ENCODE peak calls at places on chromosomes 16 and 17, in nine cellular contexts. One of them, this sample, is unnamed.

GRCh38 chr17:28343491-28343932 is 8.0 kb downstream of the TNFAIP1 start:
- DNase-seq in fibroblast of lung: no peak
- DNase-seq in GM23338: no peak
- DNase-seq in CD4-positive, alpha-beta T cell: no peak
- DNase-seq in transverse colon: no peak
- DNase-seq in IMR-90: no peak
- DNase-seq in effector memory CD4-positive, alpha-beta T cell: no peak
- DNase-seq in upper lobe of right lung: no peak
- DNase-seq in cardiac muscle cell: no peak
- DNase-seq in this sample: no peak

GRCh38 chr17:59129814-59130213 is 23.1 kb upstream of the TRIM37 start:
- DNase-seq in GM23338: no peak
- DNase-seq in CD4-positive, alpha-beta T cell: no peak
- DNase-seq in upper lobe of right lung: no peak
- DNase-seq in cardiac muscle cell: no peak
- DNase-seq in fibroblast of lung: no peak
- DNase-seq in transverse colon: no peak
- DNase-seq in effector memory CD4-positive, alpha-beta T cell: no peak
- DNase-seq in IMR-90: no peak
- DNase-seq in this sample: no peak

GRCh38 chr17:27494192-27495091 is 38.2 kb downstream of the KSR1 start:
- DNase-seq in effector memory CD4-positive, alpha-beta T cell: no peak
- DNase-seq in transverse colon: peak
- DNase-seq in cardiac muscle cell: peak
- DNase-seq in GM23338: peak
- DNase-seq in CD4-positive, alpha-beta T cell: no peak
- DNase-seq in fibroblast of lung: peak
- DNase-seq in IMR-90: peak
- DNase-seq in upper lobe of right lung: peak
- DNase-seq in this sample: peak

GRCh38 chr16:73010150-73010676 is 37.7 kb downstream of the ZFHX3 start:
- DNase-seq in GM23338: no peak
- DNase-seq in upper lobe of right lung: peak
- DNase-seq in CD4-positive, alpha-beta T cell: no peak
- DNase-seq in fibroblast of lung: no peak
- DNase-seq in cardiac muscle cell: no peak
- DNase-seq in transverse colon: no peak
- DNase-seq in effector memory CD4-positive, alpha-beta T cell: no peak
- DNase-seq in IMR-90: no peak
- DNase-seq in this sample: no peak

GRCh38 chr16:1989209-1989825 is 453 bp upstream of the SYNGR3 start:
- DNase-seq in effector memory CD4-positive, alpha-beta T cell: no peak
- DNase-seq in CD4-positive, alpha-beta T cell: no peak
- DNase-seq in IMR-90: no peak
- DNase-seq in cardiac muscle cell: no peak
- DNase-seq in upper lobe of right lung: no peak
- DNase-seq in fibroblast of lung: no peak
- DNase-seq in GM23338: peak
- DNase-seq in transverse colon: no peak
- DNase-seq in this sample: no peak

GRCh38 chr16:27774779-27775178 is 224.8 kb downstream of the KATNIP start:
- DNase-seq in fibroblast of lung: no peak
- DNase-seq in effector memory CD4-positive, alpha-beta T cell: no peak
- DNase-seq in upper lobe of right lung: no peak
- DNase-seq in GM23338: no peak
- DNase-seq in IMR-90: no peak
- DNase-seq in CD4-positive, alpha-beta T cell: no peak
- DNase-seq in cardiac muscle cell: no peak
- DNase-seq in transverse colon: no peak
- DNase-seq in this sample: no peak

GRCh38 chr16:85898521-85899442 is at the start of gene IRF8:
- DNase-seq in effector memory CD4-positive, alpha-beta T cell: peak
- DNase-seq in transverse colon: peak
- DNase-seq in upper lobe of right lung: peak
- DNase-seq in fibroblast of lung: peak
- DNase-seq in GM23338: peak
- DNase-seq in IMR-90: no peak
- DNase-seq in CD4-positive, alpha-beta T cell: peak
- DNase-seq in cardiac muscle cell: peak
- DNase-seq in this sample: peak

GRCh38 chr16:775236-775796 is 12.9 kb downstream of the RPUSD1 start:
- DNase-seq in fibroblast of lung: no peak
- DNase-seq in transverse colon: no peak
- DNase-seq in IMR-90: no peak
- DNase-seq in CD4-positive, alpha-beta T cell: no peak
- DNase-seq in GM23338: no peak
- DNase-seq in effector memory CD4-positive, alpha-beta T cell: no peak
- DNase-seq in upper lobe of right lung: no peak
- DNase-seq in cardiac muscle cell: no peak
- DNase-seq in this sample: no peak

GRCh38 chr17:66493283-66494019 is 191.0 kb downstream of the PRKCA start:
- DNase-seq in GM23338: no peak
- DNase-seq in fibroblast of lung: peak
- DNase-seq in CD4-positive, alpha-beta T cell: no peak
- DNase-seq in IMR-90: peak
- DNase-seq in upper lobe of right lung: no peak
- DNase-seq in effector memory CD4-positive, alpha-beta T cell: no peak
- DNase-seq in cardiac muscle cell: no peak
- DNase-seq in transverse colon: no peak
- DNase-seq in this sample: no peak

GRCh38 chr17:31572341-31572740 is 180.9 kb downstream of the RAB11FIP4 start:
- DNase-seq in GM23338: no peak
- DNase-seq in IMR-90: no peak
- DNase-seq in effector memory CD4-positive, alpha-beta T cell: no peak
- DNase-seq in CD4-positive, alpha-beta T cell: no peak
- DNase-seq in upper lobe of right lung: no peak
- DNase-seq in fibroblast of lung: no peak
- DNase-seq in transverse colon: no peak
- DNase-seq in cardiac muscle cell: no peak
- DNase-seq in this sample: no peak

GRCh38 chr16:50270510-50271147 is 4.3 kb downstream of the ADCY7 start:
- DNase-seq in fibroblast of lung: no peak
- DNase-seq in cardiac muscle cell: no peak
- DNase-seq in IMR-90: no peak
- DNase-seq in CD4-positive, alpha-beta T cell: no peak
- DNase-seq in effector memory CD4-positive, alpha-beta T cell: no peak
- DNase-seq in upper lobe of right lung: peak
- DNase-seq in GM23338: no peak
- DNase-seq in transverse colon: no peak
- DNase-seq in this sample: peak

GRCh38 chr16:59886021-59886420 is 1151.9 kb upstream of the GOT2 start:
- DNase-seq in effector memory CD4-positive, alpha-beta T cell: no peak
- DNase-seq in cardiac muscle cell: no peak
- DNase-seq in GM23338: no peak
- DNase-seq in CD4-positive, alpha-beta T cell: no peak
- DNase-seq in IMR-90: peak
- DNase-seq in fibroblast of lung: peak
- DNase-seq in upper lobe of right lung: no peak
- DNase-seq in transverse colon: no peak
- DNase-seq in this sample: peak

GRCh38 chr16:70746040-70746707 is 54.8 kb downstream of the VAC14 start:
- DNase-seq in GM23338: no peak
- DNase-seq in fibroblast of lung: peak
- DNase-seq in transverse colon: peak
- DNase-seq in CD4-positive, alpha-beta T cell: no peak
- DNase-seq in IMR-90: peak
- DNase-seq in upper lobe of right lung: peak
- DNase-seq in cardiac muscle cell: no peak
- DNase-seq in effector memory CD4-positive, alpha-beta T cell: no peak
- DNase-seq in this sample: peak

GRCh38 chr17:52762147-52762793 is 603.8 kb upstream of the CA10 start:
- DNase-seq in CD4-positive, alpha-beta T cell: no peak
- DNase-seq in effector memory CD4-positive, alpha-beta T cell: no peak
- DNase-seq in upper lobe of right lung: no peak
- DNase-seq in GM23338: peak
- DNase-seq in transverse colon: no peak
- DNase-seq in IMR-90: no peak
- DNase-seq in cardiac muscle cell: no peak
- DNase-seq in fibroblast of lung: no peak
- DNase-seq in this sample: no peak

GRCh38 chr16:88497561-88498420 is 44.7 kb downstream of the ZFPM1 start:
- DNase-seq in cardiac muscle cell: peak
- DNase-seq in fibroblast of lung: peak
- DNase-seq in GM23338: no peak
- DNase-seq in CD4-positive, alpha-beta T cell: no peak
- DNase-seq in effector memory CD4-positive, alpha-beta T cell: no peak
- DNase-seq in transverse colon: no peak
- DNase-seq in IMR-90: peak
- DNase-seq in upper lobe of right lung: no peak
- DNase-seq in this sample: no peak

GRCh38 chr17:45923511-45924268 is 29.3 kb downstream of the MAPT start:
- DNase-seq in cardiac muscle cell: no peak
- DNase-seq in GM23338: no peak
- DNase-seq in fibroblast of lung: no peak
- DNase-seq in IMR-90: peak
- DNase-seq in CD4-positive, alpha-beta T cell: no peak
- DNase-seq in transverse colon: no peak
- DNase-seq in upper lobe of right lung: no peak
- DNase-seq in effector memory CD4-positive, alpha-beta T cell: no peak
- DNase-seq in this sample: no peak

GRCh38 chr17:50363217-50364060 is 9.5 kb downstream of the MRPL27 start:
- DNase-seq in CD4-positive, alpha-beta T cell: no peak
- DNase-seq in IMR-90: peak
- DNase-seq in effector memory CD4-positive, alpha-beta T cell: no peak
- DNase-seq in GM23338: peak
- DNase-seq in transverse colon: no peak
- DNase-seq in fibroblast of lung: peak
- DNase-seq in upper lobe of right lung: no peak
- DNase-seq in cardiac muscle cell: peak
- DNase-seq in this sample: peak

GRCh38 chr17:51913491-51913890 is 245.0 kb downstream of the CA10 start:
- DNase-seq in fibroblast of lung: no peak
- DNase-seq in CD4-positive, alpha-beta T cell: no peak
- DNase-seq in cardiac muscle cell: no peak
- DNase-seq in effector memory CD4-positive, alpha-beta T cell: no peak
- DNase-seq in transverse colon: no peak
- DNase-seq in upper lobe of right lung: no peak
- DNase-seq in GM23338: no peak
- DNase-seq in IMR-90: no peak
- DNase-seq in this sample: no peak

GRCh38 chr16:66103245-66103644 is 263.2 kb upstream of the CDH5 start:
- DNase-seq in transverse colon: no peak
- DNase-seq in upper lobe of right lung: no peak
- DNase-seq in cardiac muscle cell: peak
- DNase-seq in IMR-90: peak
- DNase-seq in CD4-positive, alpha-beta T cell: no peak
- DNase-seq in effector memory CD4-positive, alpha-beta T cell: no peak
- DNase-seq in GM23338: no peak
- DNase-seq in fibroblast of lung: peak
- DNase-seq in this sample: no peak

GRCh38 chr16:84884311-84885023 is 64.7 kb downstream of the CRISPLD2 start:
- DNase-seq in GM23338: no peak
- DNase-seq in CD4-positive, alpha-beta T cell: no peak
- DNase-seq in fibroblast of lung: no peak
- DNase-seq in upper lobe of right lung: no peak
- DNase-seq in effector memory CD4-positive, alpha-beta T cell: no peak
- DNase-seq in cardiac muscle cell: peak
- DNase-seq in transverse colon: no peak
- DNase-seq in IMR-90: no peak
- DNase-seq in this sample: peak

GRCh38 chr16:67349172-67349571 is 22.6 kb downstream of the LRRC36 start:
- DNase-seq in transverse colon: no peak
- DNase-seq in GM23338: peak
- DNase-seq in cardiac muscle cell: no peak
- DNase-seq in fibroblast of lung: peak
- DNase-seq in CD4-positive, alpha-beta T cell: no peak
- DNase-seq in IMR-90: peak
- DNase-seq in upper lobe of right lung: no peak
- DNase-seq in effector memory CD4-positive, alpha-beta T cell: no peak
- DNase-seq in this sample: no peak

GRCh38 chr16:3541527-3542152 is 35.6 kb downstream of the NLRC3 start:
- DNase-seq in upper lobe of right lung: peak
- DNase-seq in GM23338: peak
- DNase-seq in fibroblast of lung: no peak
- DNase-seq in effector memory CD4-positive, alpha-beta T cell: no peak
- DNase-seq in CD4-positive, alpha-beta T cell: no peak
- DNase-seq in transverse colon: no peak
- DNase-seq in IMR-90: no peak
- DNase-seq in cardiac muscle cell: no peak
- DNase-seq in this sample: no peak
- H3K27ac ChIP-seq in upper lobe of right lung: no peak
- H3K27ac ChIP-seq in GM23338: no peak
- H3K27ac ChIP-seq in fibroblast of lung: no peak
- H3K27ac ChIP-seq in effector memory CD4-positive, alpha-beta T cell: no peak
- H3K27ac ChIP-seq in CD4-positive, alpha-beta T cell: no peak
- H3K27ac ChIP-seq in transverse colon: no peak
- H3K27ac ChIP-seq in IMR-90: no peak
- H3K27ac ChIP-seq in cardiac muscle cell: peak
- H3K27ac ChIP-seq in this sample: no peak

GRCh38 chr17:80637286-80637703 is 92.7 kb downstream of the RPTOR start:
- DNase-seq in transverse colon: no peak
- DNase-seq in GM23338: no peak
- DNase-seq in cardiac muscle cell: no peak
- DNase-seq in IMR-90: no peak
- DNase-seq in fibroblast of lung: no peak
- DNase-seq in upper lobe of right lung: no peak
- DNase-seq in effector memory CD4-positive, alpha-beta T cell: no peak
- DNase-seq in CD4-positive, alpha-beta T cell: no peak
- DNase-seq in this sample: no peak
- H3K27ac ChIP-seq in transverse colon: no peak
- H3K27ac ChIP-seq in GM23338: no peak
- H3K27ac ChIP-seq in cardiac muscle cell: no peak
- H3K27ac ChIP-seq in IMR-90: no peak
- H3K27ac ChIP-seq in fibroblast of lung: no peak
- H3K27ac ChIP-seq in upper lobe of right lung: no peak
- H3K27ac ChIP-seq in effector memory CD4-positive, alpha-beta T cell: no peak
- H3K27ac ChIP-seq in CD4-positive, alpha-beta T cell: no peak
- H3K27ac ChIP-seq in this sample: no peak

DNA sequence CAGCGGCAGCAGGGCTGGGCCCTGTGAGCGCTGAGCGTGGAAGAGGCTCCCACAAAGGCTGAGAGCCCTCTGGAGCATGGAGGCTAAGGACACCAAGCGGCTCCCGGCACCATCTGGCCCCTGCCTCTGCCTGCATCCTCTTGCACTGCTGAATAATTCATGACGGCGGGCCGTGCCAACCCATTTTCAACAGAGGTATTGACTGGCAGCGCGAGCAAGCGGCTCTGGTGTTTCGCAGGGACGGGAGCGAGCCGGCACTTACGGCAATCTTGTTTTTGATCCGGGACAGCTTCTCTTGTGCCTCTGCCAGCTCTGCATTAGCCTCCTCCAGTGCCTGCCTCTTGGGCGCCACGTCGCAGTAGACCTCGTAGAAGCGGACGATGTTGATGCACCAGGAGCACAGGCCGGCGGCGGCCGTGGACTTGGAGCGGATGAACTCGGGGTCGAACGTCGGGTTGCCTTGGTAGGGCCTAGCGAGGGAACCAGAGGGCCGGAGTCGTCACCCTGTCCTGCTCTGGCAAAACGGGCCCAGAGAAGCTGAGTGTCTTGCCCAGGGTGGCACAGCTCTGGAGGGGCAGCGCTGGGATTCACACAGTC is 80.4 kb downstream of the PGS1 start:
- DNase-seq in IMR-90: no peak
- DNase-seq in GM23338: no peak
- DNase-seq in upper lobe of right lung: no peak
- DNase-seq in cardiac muscle cell: no peak
- DNase-seq in fibroblast of lung: no peak
- DNase-seq in transverse colon: no peak
- DNase-seq in CD4-positive, alpha-beta T cell: no peak
- DNase-seq in effector memory CD4-positive, alpha-beta T cell: no peak
- DNase-seq in this sample: no peak
- H3K27ac ChIP-seq in IMR-90: no peak
- H3K27ac ChIP-seq in GM23338: no peak
- H3K27ac ChIP-seq in upper lobe of right lung: no peak
- H3K27ac ChIP-seq in cardiac muscle cell: no peak
- H3K27ac ChIP-seq in fibroblast of lung: no peak
- H3K27ac ChIP-seq in transverse colon: no peak
- H3K27ac ChIP-seq in CD4-positive, alpha-beta T cell: no peak
- H3K27ac ChIP-seq in effector memory CD4-positive, alpha-beta T cell: no peak
- H3K27ac ChIP-seq in this sample: no peak

GRCh38 chr17:64572682-64573154 is 65.9 kb downstream of the CEP95 start:
- DNase-seq in effector memory CD4-positive, alpha-beta T cell: no peak
- DNase-seq in IMR-90: peak
- DNase-seq in fibroblast of lung: peak
- DNase-seq in transverse colon: no peak
- DNase-seq in CD4-positive, alpha-beta T cell: no peak
- DNase-seq in upper lobe of right lung: no peak
- DNase-seq in GM23338: no peak
- DNase-seq in cardiac muscle cell: no peak
- DNase-seq in this sample: no peak
- H3K27ac ChIP-seq in effector memory CD4-positive, alpha-beta T cell: no peak
- H3K27ac ChIP-seq in IMR-90: peak
- H3K27ac ChIP-seq in fibroblast of lung: peak
- H3K27ac ChIP-seq in transverse colon: no peak
- H3K27ac ChIP-seq in CD4-positive, alpha-beta T cell: no peak
- H3K27ac ChIP-seq in upper lobe of right lung: no peak
- H3K27ac ChIP-seq in GM23338: no peak
- H3K27ac ChIP-seq in cardiac muscle cell: no peak
- H3K27ac ChIP-seq in this sample: no peak